ENCODE peak calls at places on chromosomes 11 and 22, in seven cellular contexts. C, Q, L, S, D, B and J are unnamed samples.

GRCh38 chr11:63862923-63863322 is 24.0 kb downstream of the MARK2 start:
- DNase-seq in C (peak), Q (no peak), L (no peak), S (no peak), D (no peak), B (no peak), J (no peak)

GRCh38 chr22:46490538-46490937 is 46.9 kb downstream of the CELSR1 start:
- DNase-seq in C (no peak), Q (no peak), L (no peak), S (no peak), D (no peak), B (no peak), J (no peak)

GRCh38 chr22:22200569-22201184 is 43.9 kb upstream of the VPREB1 start:
- DNase-seq in C (no peak), Q (no peak), L (no peak), S (no peak), D (no peak), B (no peak), J (no peak)

GRCh38 chr11:32121012-32121411 is 30.1 kb downstream of the RCN1 start:
- DNase-seq in C (no peak), Q (no peak), L (no peak), S (no peak), D (no peak), B (no peak), J (no peak)

GRCh38 chr11:118275184-118275583 is 11.1 kb upstream of the MPZL2 start:
- DNase-seq in C (no peak), Q (peak), L (no peak), S (no peak), D (no peak), B (no peak), J (no peak)

GRCh38 chr11:118622376-118623290 is 15.2 kb downstream of the PHLDB1 start:
- DNase-seq in C (no peak), Q (no peak), L (no peak), S (no peak), D (peak), B (no peak), J (peak)

GRCh38 chr22:20658433-20659222 is 115.3 kb upstream of the SERPIND1 start:
- DNase-seq in C (no peak), Q (no peak), L (no peak), S (no peak), D (no peak), B (no peak), J (no peak)

GRCh38 chr22:47284822-47285221 is 522.4 kb downstream of the TBC1D22A start:
- DNase-seq in C (no peak), Q (no peak), L (no peak), S (no peak), D (no peak), B (no peak), J (no peak)

GRCh38 chr11:112128483-112129121 is 35.3 kb downstream of the IL18 start:
- DNase-seq in C (no peak), Q (peak), L (no peak), S (no peak), D (no peak), B (peak), J (peak)

GRCh38 chr22:38218661-38219331 is 17.0 kb downstream of the MAFF start:
- DNase-seq in C (peak), Q (peak), L (peak), S (peak), D (peak), B (peak), J (peak)

GRCh38 chr11:117834068-117834810 is 9.7 kb upstream of the FXYD2 start:
- DNase-seq in C (no peak), Q (no peak), L (no peak), S (no peak), D (peak), B (no peak), J (peak)

GRCh38 chr11:75538150-75538942 is 12.6 kb upstream of the GDPD5 start:
- DNase-seq in C (no peak), Q (no peak), L (no peak), S (no peak), D (no peak), B (no peak), J (no peak)

GRCh38 chr11:85627332-85627997 is at the start of gene DLG2:
- DNase-seq in C (no peak), Q (no peak), L (no peak), S (no peak), D (peak), B (no peak), J (no peak)

GRCh38 chr11:91926967-91927366 is 297.7 kb upstream of the FAT3 start:
- DNase-seq in C (no peak), Q (no peak), L (no peak), S (no peak), D (no peak), B (no peak), J (peak)

GRCh38 chr11:12784987-12785386 is 110.8 kb downstream of the TEAD1 start:
- DNase-seq in C (no peak), Q (no peak), L (no peak), S (no peak), D (no peak), B (no peak), J (no peak)

GRCh38 chr11:78203184-78203583 is 14.5 kb downstream of the USP35 start:
- DNase-seq in C (no peak), Q (no peak), L (no peak), S (peak), D (no peak), B (no peak), J (no peak)

GRCh38 chr11:42555197-42555596 is 756.6 kb upstream of the API5 start:
- DNase-seq in C (no peak), Q (no peak), L (no peak), S (no peak), D (no peak), B (no peak), J (no peak)

GRCh38 chr11:68963779-68964178 is 17.0 kb downstream of the MRGPRD start:
- DNase-seq in C (no peak), Q (no peak), L (no peak), S (no peak), D (no peak), B (no peak), J (peak)

GRCh38 chr11:134466035-134466908 is 54.2 kb upstream of the B3GAT1 start:
- DNase-seq in C (no peak), Q (no peak), L (no peak), S (no peak), D (no peak), B (no peak), J (no peak)

GRCh38 chr22:20783844-20784723 is 10.2 kb downstream of the SERPIND1 start:
- DNase-seq in C (peak), Q (peak), L (peak), S (peak), D (peak), B (peak), J (no peak)